ENCODE peak calls at places on chromosome X, in eight cellular contexts. T is body of pancreas, I is breast epithelium, O is H7, U is AG10803, W is heart right ventricle, R is aorta, S is colonic mucosa. B is an unnamed sample.

GRCh38 chrX:134502686-134503085 is 42.7 kb downstream of the HPRT1 start:
- DNase-seq in W (no peak), S (no peak), I (no peak), R (no peak), U (peak), T (no peak), O (no peak), B (no peak)

GRCh38 chrX:106898462-106898861 is 4.7 kb downstream of the RIPPLY1 start:
- DNase-seq in O (peak), S (no peak), U (peak), I (no peak), R (no peak), W (no peak), T (peak), B (no peak)

GRCh38 chrX:154719132-154719675 is 31.7 kb downstream of the GAB3 start:
- DNase-seq in T (no peak), S (no peak), R (no peak), U (peak), W (no peak), O (no peak), I (no peak), B (no peak)

GRCh38 chrX:11380187-11380586 is 87.0 kb downstream of the AMELX start:
- DNase-seq in R (no peak), S (no peak), O (no peak), W (no peak), T (no peak), U (peak), I (no peak), B (no peak)

GRCh38 chrX:142637206-142637605 is 388.5 kb upstream of the SPANXN4 start:
- DNase-seq in I (no peak), U (no peak), R (no peak), W (no peak), T (no peak), O (no peak), S (no peak), B (no peak)

GRCh38 chrX:17860811-17861495 is at the start of gene RAI2:
- DNase-seq in S (no peak), U (no peak), W (peak), I (peak), T (peak), O (peak), R (peak), B (no peak)

GRCh38 chrX:31563792-31564191 is 492.0 kb upstream of the FTHL17 start:
- DNase-seq in O (no peak), S (no peak), T (no peak), R (no peak), I (no peak), W (no peak), U (no peak), B (no peak)

GRCh38 chrX:41313419-41313818 is 20.5 kb upstream of the DDX3X start:
- DNase-seq in O (no peak), W (no peak), U (peak), S (no peak), T (no peak), R (no peak), I (no peak), B (peak)

GRCh38 chrX:15177316-15177715 is 92.6 kb downstream of the ASB9 start:
- DNase-seq in W (no peak), R (no peak), U (no peak), I (no peak), S (no peak), T (no peak), O (no peak), B (no peak)

GRCh38 chrX:30935985-30936384 is 46.9 kb upstream of the TAB3 start:
- DNase-seq in O (peak), W (no peak), R (peak), U (peak), T (peak), I (peak), S (peak), B (no peak)

GRCh38 chrX:48920713-48921104 is 1.9 kb upstream of the PIM2 start:
- DNase-seq in S (no peak), O (peak), U (no peak), T (no peak), R (peak), I (no peak), W (no peak), B (no peak)

GRCh38 chrX:143664302-143664701 is 28.4 kb upstream of the SLITRK4 start:
- DNase-seq in S (no peak), I (no peak), W (no peak), U (peak), O (no peak), T (no peak), R (no peak), B (no peak)

GRCh38 chrX:136147320-136147901 is at the start of gene FHL1:
- DNase-seq in W (peak), S (peak), R (peak), I (no peak), U (no peak), T (peak), O (peak), B (no peak)

GRCh38 chrX:30690330-30690729 is 37.1 kb downstream of the GK start:
- DNase-seq in I (no peak), U (peak), W (no peak), S (no peak), R (no peak), T (no peak), O (no peak), B (no peak)

GRCh38 chrX:29662101-29662500 is 553.3 kb upstream of the MAGEB2 start:
- DNase-seq in T (no peak), O (no peak), U (peak), R (no peak), I (no peak), W (no peak), S (no peak), B (no peak)

GRCh38 chrX:72062890-72063289 is 68.8 kb downstream of the RTL5 start:
- DNase-seq in S (no peak), R (peak), W (no peak), T (peak), U (no peak), I (no peak), O (no peak), B (no peak)

GRCh38 chrX:65697915-65698796 is 30.7 kb downstream of the MSN start:
- DNase-seq in T (peak), S (peak), W (peak), R (peak), O (no peak), I (no peak), U (no peak), B (no peak)

GRCh38 chrX:48833531-48834138 is 1.8 kb downstream of the PCSK1N start:
- DNase-seq in I (no peak), R (no peak), O (no peak), U (no peak), S (no peak), W (no peak), T (no peak), B (no peak)

GRCh38 chrX:136759968-136760367 is 20.8 kb downstream of the ARHGEF6 start:
- DNase-seq in S (no peak), R (no peak), W (no peak), I (no peak), O (peak), T (no peak), U (no peak), B (no peak)

GRCh38 chrX:68936608-68937007 is 107.8 kb downstream of the EFNB1 start:
- DNase-seq in U (peak), S (no peak), W (no peak), I (no peak), T (no peak), R (peak), O (no peak), B (peak)

GRCh38 chrX:38561951-38562719 is 793 bp downstream of the TSPAN7 start:
- DNase-seq in W (peak), S (peak), I (no peak), T (peak), R (peak), O (peak), U (no peak), B (no peak)
- H3K4me3 ChIP-seq in W (peak), S (peak), I (peak), T (peak), R (peak), O (peak), U (no peak), B (peak)

GRCh38 chrX:375181-376036 is 11.3 kb downstream of the PPP2R3B start:
- DNase-seq in T (no peak), S (no peak), O (peak), W (no peak), I (no peak), R (no peak), U (no peak), B (no peak)

GRCh38 chrX:371907-372306 is 14.8 kb downstream of the PPP2R3B start:
- DNase-seq in U (no peak), R (no peak), S (no peak), T (no peak), I (no peak), O (peak), W (no peak), B (no peak)

GRCh38 chrX:373641-374471 is 12.9 kb downstream of the PPP2R3B start:
- DNase-seq in R (no peak), T (no peak), I (no peak), S (no peak), U (peak), O (peak), W (no peak), B (no peak)

GRCh38 chrX:372856-373640 is 13.7 kb downstream of the PPP2R3B start:
- DNase-seq in T (no peak), R (no peak), I (no peak), W (no peak), O (peak), S (no peak), U (peak), B (no peak)

DNA sequence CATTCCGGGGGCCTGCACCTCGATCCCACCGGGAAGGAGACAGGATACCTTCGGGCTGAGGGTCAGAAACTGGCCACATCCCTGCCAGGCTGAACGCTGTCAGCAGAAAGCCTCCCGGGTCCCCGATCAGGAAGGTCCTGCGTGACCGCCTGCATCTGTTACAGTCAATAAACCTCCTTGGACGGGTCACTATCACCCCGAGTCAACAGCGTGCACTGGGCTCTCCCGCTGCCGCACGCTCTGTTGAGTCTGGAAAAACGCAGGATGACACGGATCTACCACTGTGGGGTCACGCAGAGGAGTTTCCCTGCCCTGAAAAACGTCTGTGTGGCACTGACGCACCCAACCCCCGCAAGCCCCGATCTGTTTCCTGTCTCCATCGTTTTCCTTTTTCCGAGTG is 12.1 kb downstream of the PPP2R3B start:
- DNase-seq in I (no peak), R (no peak), U (peak), T (no peak), S (no peak), O (peak), W (no peak), B (no peak)
- H3K4me3 ChIP-seq in I (peak), R (no peak), U (peak), T (no peak), S (no peak), O (peak), W (peak), B (peak)

GRCh38 chrX:28586891-28587635 is at the start of gene IL1RAPL1:
- DNase-seq in W (no peak), O (no peak), S (no peak), U (peak), R (no peak), T (peak), I (no peak), B (no peak)

GRCh38 chrX:28591542-28591941 is 4.3 kb downstream of the IL1RAPL1 start:
- DNase-seq in W (no peak), S (no peak), I (no peak), R (no peak), U (no peak), T (no peak), O (no peak), B (no peak)

GRCh38 chrX:28586291-28586690 is 955 bp upstream of the IL1RAPL1 start:
- DNase-seq in I (no peak), S (peak), O (peak), W (peak), T (no peak), R (no peak), U (no peak), B (no peak)

GRCh38 chrX:28589048-28589447 is 1.8 kb downstream of the IL1RAPL1 start:
- DNase-seq in W (no peak), U (no peak), T (no peak), O (no peak), I (no peak), R (no peak), S (no peak), B (no peak)

DNA sequence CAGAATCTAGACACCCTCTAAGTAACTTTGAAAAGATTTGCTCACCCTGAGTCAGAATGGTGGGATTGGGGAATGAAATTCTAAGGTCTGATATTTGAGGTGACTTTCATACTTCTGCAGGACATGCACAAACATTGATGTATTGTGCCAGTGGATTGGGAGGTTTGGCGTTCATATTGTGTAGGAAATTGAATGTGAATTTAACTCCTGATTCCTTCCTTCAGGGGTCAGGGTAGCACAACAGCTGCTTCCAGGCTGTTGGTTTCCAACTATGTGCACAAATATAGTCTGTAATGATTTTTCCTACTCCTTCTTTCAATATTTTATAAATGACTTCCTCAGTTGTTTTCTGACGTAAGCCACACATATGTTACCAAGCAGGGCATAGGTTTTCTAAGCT is 3.1 kb downstream of the IL1RAPL1 start:
- DNase-seq in W (no peak), S (no peak), T (no peak), O (no peak), U (no peak), I (no peak), R (no peak), B (no peak)
- H3K4me3 ChIP-seq in W (peak), S (no peak), T (no peak), O (no peak), U (no peak), I (no peak), R (no peak), B (no peak)

GRCh38 chrX:130082244-130083106 is 27.8 kb downstream of the ELF4 start:
- DNase-seq in T (no peak), O (peak), I (no peak), W (peak), S (no peak), U (peak), R (peak), B (no peak)

GRCh38 chrX:130083656-130084382 is 26.5 kb downstream of the ELF4 start:
- DNase-seq in W (no peak), R (no peak), U (no peak), S (no peak), O (peak), T (no peak), I (no peak), B (no peak)

GRCh38 chrX:130081421-130082045 is 28.8 kb downstream of the ELF4 start:
- DNase-seq in T (no peak), S (no peak), W (no peak), O (peak), R (no peak), I (no peak), U (peak), B (no peak)

GRCh38 chrX:130084651-130085237 is 25.6 kb downstream of the ELF4 start:
- DNase-seq in S (no peak), T (no peak), I (no peak), U (no peak), O (peak), W (no peak), R (no peak), B (no peak)

DNA sequence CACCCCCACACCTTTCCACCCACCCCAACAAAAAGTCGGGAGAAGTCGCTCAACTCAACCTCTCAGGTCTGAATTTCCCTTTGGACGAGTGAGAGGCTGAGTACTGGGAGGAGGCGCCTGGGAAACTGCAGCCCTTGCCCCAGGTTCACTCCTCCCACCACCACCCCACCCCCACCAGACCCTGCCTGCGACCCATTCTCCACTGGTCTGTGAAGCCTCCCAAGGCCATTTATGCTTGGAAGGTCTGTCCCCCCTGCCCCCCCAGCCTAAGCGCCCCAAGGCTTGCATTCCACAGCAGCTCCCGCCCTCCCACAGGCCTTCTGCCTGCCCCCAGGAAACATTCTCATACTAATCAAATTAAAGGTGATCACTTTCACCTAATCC is 27.2 kb downstream of the ELF4 start:
- DNase-seq in T (no peak), U (no peak), O (peak), S (no peak), W (no peak), R (no peak), I (no peak), B (no peak)
- H3K4me3 ChIP-seq in T (no peak), U (no peak), O (no peak), S (no peak), W (no peak), R (no peak), I (no peak), B (no peak)

DNA sequence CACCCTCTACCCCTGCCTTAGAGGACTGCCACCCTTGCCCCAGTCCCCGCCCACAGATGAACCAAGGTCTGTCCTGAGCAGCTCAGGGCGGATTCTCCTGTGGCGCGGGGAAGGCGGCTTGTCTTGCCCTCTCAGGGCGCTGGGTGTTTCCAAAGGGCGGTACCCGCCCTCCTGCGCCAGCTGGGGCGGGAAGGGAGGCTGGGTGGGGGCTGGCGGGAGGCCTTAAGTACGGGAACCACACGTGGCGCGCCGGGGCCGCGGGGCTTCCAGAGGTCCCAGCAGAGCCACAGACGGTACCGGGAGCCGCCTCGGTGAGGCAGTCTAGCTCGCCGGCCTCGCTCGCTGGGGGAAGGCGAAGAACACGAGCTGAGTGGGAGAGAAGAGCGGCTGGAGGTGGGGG is 361.1 kb downstream of the MID1IP1 start:
- DNase-seq in T (peak), U (no peak), S (peak), O (peak), W (no peak), R (no peak), I (no peak), B (no peak)
- H3K4me3 ChIP-seq in T (no peak), U (no peak), S (no peak), O (peak), W (peak), R (no peak), I (no peak), B (no peak)

GRCh38 chrX:108437789-108438623 is at the start of gene COL4A6:
- DNase-seq in U (no peak), W (peak), S (no peak), I (no peak), R (peak), O (peak), T (peak), B (no peak)
- H3K4me3 ChIP-seq in U (no peak), W (peak), S (no peak), I (peak), R (peak), O (peak), T (no peak), B (no peak)

GRCh38 chrX:129678881-129679195 is 24.1 kb upstream of the APLN start:
- DNase-seq in U (no peak), O (no peak), R (no peak), W (no peak), T (no peak), I (no peak), S (no peak), B (no peak)
- H3K4me3 ChIP-seq in U (no peak), O (no peak), R (no peak), W (peak), T (no peak), I (peak), S (peak), B (no peak)

B was measured in AG09309.